ENCODE peak calls at places on chromosomes 2 and 18, in six cellular contexts. P is stimulated activated CD8-positive, alpha-beta memory T cell treated with anti-CD3 and anti-CD28 coated beads, Interleukin-15, amount 100 ng/mL, for 1 hour; T is thoracic aorta; G is D341Med; Y is stimulated activated CD4-positive, alpha-beta T cell treated with anti-CD3 and anti-CD28 coated beads, Interleukin-2, amount 100 ng/mL, for 48 hours; H is CD4-positive, CD25-positive, alpha-beta regulatory T cell. R is an unnamed sample.

GRCh38 chr2:235087812-235088607 is 136.2 kb downstream of the SH3BP4 start:
- DNase-seq in P (no peak), T (no peak), G (no peak), Y (no peak), H (no peak), R (no peak)

GRCh38 chr2:1569879-1570450 is 156.7 kb downstream of the TPO start:
- DNase-seq in P (no peak), T (no peak), G (no peak), Y (no peak), H (no peak), R (no peak)

GRCh38 chr2:26852405-26853348 is 4.7 kb downstream of the DPYSL5 start:
- DNase-seq in P (no peak), T (no peak), G (no peak), Y (no peak), H (no peak), R (no peak)

GRCh38 chr2:163191372-163191771 is 352.8 kb upstream of the KCNH7 start:
- DNase-seq in P (no peak), T (no peak), G (peak), Y (no peak), H (no peak), R (no peak)

GRCh38 chr18:14930076-14930475 is 182.1 kb downstream of the ANKRD30B start:
- DNase-seq in P (no peak), T (no peak), G (no peak), Y (no peak), H (no peak), R (no peak)

GRCh38 chr2:71851094-71851755 is 296.4 kb downstream of the CYP26B1 start:
- DNase-seq in P (no peak), T (no peak), G (no peak), Y (no peak), H (no peak), R (no peak)

GRCh38 chr18:9951022-9951859 is 37.4 kb downstream of the VAPA start:
- DNase-seq in P (no peak), T (no peak), G (peak), Y (no peak), H (peak), R (no peak)

GRCh38 chr2:240812301-240812680 is 7.7 kb downstream of the KIF1A start:
- DNase-seq in P (no peak), T (no peak), G (peak), Y (no peak), H (no peak), R (no peak)

GRCh38 chr2:46294185-46294836 is 2.9 kb upstream of the EPAS1 start:
- DNase-seq in P (no peak), T (no peak), G (peak), Y (no peak), H (no peak), R (no peak)

GRCh38 chr18:10045296-10045891 is 131.6 kb downstream of the VAPA start:
- DNase-seq in P (no peak), T (no peak), G (no peak), Y (no peak), H (no peak), R (no peak)

GRCh38 chr2:10097352-10098148 is 17.3 kb upstream of the CYS1 start:
- DNase-seq in P (no peak), T (no peak), G (peak), Y (no peak), H (no peak), R (peak)

GRCh38 chr2:28250006-28250405 is 142.7 kb upstream of the FOSL2 start:
- DNase-seq in P (no peak), T (no peak), G (no peak), Y (no peak), H (no peak), R (no peak)

GRCh38 chr2:158403237-158403636 is 53.3 kb downstream of the CCDC148 start:
- DNase-seq in P (no peak), T (no peak), G (no peak), Y (no peak), H (no peak), R (no peak)

GRCh38 chr2:61537590-61538178 is 472 bp downstream of the XPO1 start:
- DNase-seq in P (no peak), T (peak), G (no peak), Y (no peak), H (no peak), R (no peak)

GRCh38 chr2:118678985-118679384 is 168.5 kb downstream of the EN1 start:
- DNase-seq in P (no peak), T (no peak), G (no peak), Y (no peak), H (no peak), R (no peak)

GRCh38 chr2:109172556-109173105 is 43.6 kb downstream of the SH3RF3 start:
- DNase-seq in P (no peak), T (no peak), G (no peak), Y (no peak), H (no peak), R (no peak)

GRCh38 chr2:39368376-39368775 is 68.7 kb downstream of the MAP4K3 start:
- DNase-seq in P (no peak), T (no peak), G (no peak), Y (no peak), H (no peak), R (no peak)

GRCh38 chr2:21372654-21373053 is 248.9 kb downstream of the TDRD15 start:
- DNase-seq in P (no peak), T (no peak), G (peak), Y (no peak), H (no peak), R (no peak)

GRCh38 chr18:62526098-62527025 is 3.5 kb downstream of the ZCCHC2 start:
- DNase-seq in P (peak), T (peak), G (peak), Y (peak), H (peak), R (peak)

GRCh38 chr2:206011795-206012194 is 74.2 kb downstream of the INO80D start:
- DNase-seq in P (no peak), T (no peak), G (no peak), Y (no peak), H (no peak), R (no peak)

GRCh38 chr2:24878341-24878740 is 41.7 kb downstream of the ADCY3 start:
- DNase-seq in P (no peak), T (no peak), G (no peak), Y (no peak), H (no peak), R (no peak)

GRCh38 chr2:101388232-101388631 is 929 bp upstream of the CREG2 start:
- DNase-seq in P (no peak), T (no peak), G (no peak), Y (no peak), H (no peak), R (no peak)

GRCh38 chr2:10478916-10479315 is 30.8 kb upstream of the ODC1 start:
- DNase-seq in P (no peak), T (no peak), G (no peak), Y (no peak), H (no peak), R (no peak)

GRCh38 chr2:86315084-86315483 is 22.3 kb downstream of the REEP1 start:
- DNase-seq in P (no peak), T (no peak), G (no peak), Y (no peak), H (no peak), R (no peak)

GRCh38 chr2:218252509-218253247 is 8.1 kb upstream of the GPBAR1 start:
- DNase-seq in P (no peak), T (no peak), G (no peak), Y (no peak), H (no peak), R (no peak)